ENCODE peak calls at places on chromosomes 12 and 14, in nine cellular contexts. One of them, this sample, is unnamed.

GRCh38 chr12:105931762-105932587 is 206.8 kb downstream of the NUAK1 start:
- DNase-seq in PC-9: no peak
- DNase-seq in hepatocyte: no peak
- DNase-seq in GM23338: no peak
- DNase-seq in GM23248: no peak
- DNase-seq in PC-3: no peak
- DNase-seq in HCT116: no peak
- DNase-seq in SK-N-SH: no peak
- DNase-seq in MM.1S: no peak
- DNase-seq in this sample: no peak

GRCh38 chr12:1590083-1590979 is 4.0 kb downstream of the FBXL14 start:
- DNase-seq in PC-9: peak; percentile 8
- DNase-seq in hepatocyte: no peak
- DNase-seq in GM23338: peak; percentile 93
- DNase-seq in GM23248: peak; percentile 62
- DNase-seq in PC-3: no peak
- DNase-seq in HCT116: no peak
- DNase-seq in SK-N-SH: no peak
- DNase-seq in MM.1S: no peak
- DNase-seq in this sample: no peak

GRCh38 chr12:29437575-29437974 is 56.6 kb upstream of the ERGIC2 start:
- DNase-seq in PC-9: no peak
- DNase-seq in hepatocyte: no peak
- DNase-seq in GM23338: no peak
- DNase-seq in GM23248: no peak
- DNase-seq in PC-3: no peak
- DNase-seq in HCT116: no peak
- DNase-seq in SK-N-SH: no peak
- DNase-seq in MM.1S: no peak
- DNase-seq in this sample: no peak

GRCh38 chr12:90036641-90037040 is 328.0 kb upstream of the ATP2B1 start:
- DNase-seq in PC-9: no peak
- DNase-seq in hepatocyte: no peak
- DNase-seq in GM23338: no peak
- DNase-seq in GM23248: peak; percentile 78
- DNase-seq in PC-3: peak; percentile 81
- DNase-seq in HCT116: no peak
- DNase-seq in SK-N-SH: no peak
- DNase-seq in MM.1S: no peak
- DNase-seq in this sample: no peak

GRCh38 chr12:48445538-48445937 is 26.8 kb upstream of the ANP32D start:
- DNase-seq in PC-9: no peak
- DNase-seq in hepatocyte: no peak
- DNase-seq in GM23338: no peak
- DNase-seq in GM23248: no peak
- DNase-seq in PC-3: no peak
- DNase-seq in HCT116: no peak
- DNase-seq in SK-N-SH: no peak
- DNase-seq in MM.1S: no peak
- DNase-seq in this sample: no peak

GRCh38 chr12:46963977-46964376 is 115.4 kb upstream of the PCED1B start:
- DNase-seq in PC-9: peak; percentile 66
- DNase-seq in hepatocyte: no peak
- DNase-seq in GM23338: no peak
- DNase-seq in GM23248: peak; percentile 49
- DNase-seq in PC-3: peak; percentile 59
- DNase-seq in HCT116: no peak
- DNase-seq in SK-N-SH: no peak
- DNase-seq in MM.1S: no peak
- DNase-seq in this sample: no peak

GRCh38 chr12:481422-481821 is 21.7 kb downstream of the B4GALNT3 start:
- DNase-seq in PC-9: no peak
- DNase-seq in hepatocyte: peak; percentile 44
- DNase-seq in GM23338: no peak
- DNase-seq in GM23248: peak; percentile 75
- DNase-seq in PC-3: no peak
- DNase-seq in HCT116: no peak
- DNase-seq in SK-N-SH: no peak
- DNase-seq in MM.1S: no peak
- DNase-seq in this sample: no peak

GRCh38 chr14:93743270-93744060 is 44.8 kb downstream of the PRIMA1 start:
- DNase-seq in PC-9: no peak
- DNase-seq in hepatocyte: no peak
- DNase-seq in GM23338: no peak
- DNase-seq in GM23248: no peak
- DNase-seq in PC-3: no peak
- DNase-seq in HCT116: no peak
- DNase-seq in SK-N-SH: no peak
- DNase-seq in MM.1S: no peak
- DNase-seq in this sample: no peak

GRCh38 chr14:25042362-25043299 is 7.3 kb downstream of the STXBP6 start:
- DNase-seq in PC-9: no peak
- DNase-seq in hepatocyte: peak; percentile 79
- DNase-seq in GM23338: peak; percentile 80
- DNase-seq in GM23248: peak; percentile 72
- DNase-seq in PC-3: peak; percentile 24
- DNase-seq in HCT116: no peak
- DNase-seq in SK-N-SH: no peak
- DNase-seq in MM.1S: no peak
- DNase-seq in this sample: no peak

GRCh38 chr12:3130053-3130805 is 53.0 kb downstream of the TSPAN9 start:
- DNase-seq in PC-9: no peak
- DNase-seq in hepatocyte: no peak
- DNase-seq in GM23338: no peak
- DNase-seq in GM23248: no peak
- DNase-seq in PC-3: no peak
- DNase-seq in HCT116: no peak
- DNase-seq in SK-N-SH: peak; percentile 6
- DNase-seq in MM.1S: no peak
- DNase-seq in this sample: no peak

GRCh38 chr12:3980504-3981272 is 107.5 kb upstream of the PARP11 start:
- DNase-seq in PC-9: no peak
- DNase-seq in hepatocyte: no peak
- DNase-seq in GM23338: no peak
- DNase-seq in GM23248: no peak
- DNase-seq in PC-3: no peak
- DNase-seq in HCT116: no peak
- DNase-seq in SK-N-SH: no peak
- DNase-seq in MM.1S: no peak
- DNase-seq in this sample: no peak

GRCh38 chr12:22283006-22283506 is 51.5 kb downstream of the ST8SIA1 start:
- DNase-seq in PC-9: peak; percentile 5
- DNase-seq in hepatocyte: no peak
- DNase-seq in GM23338: no peak
- DNase-seq in GM23248: peak; percentile 84
- DNase-seq in PC-3: peak; percentile 63
- DNase-seq in HCT116: no peak
- DNase-seq in SK-N-SH: no peak
- DNase-seq in MM.1S: no peak
- DNase-seq in this sample: no peak

GRCh38 chr14:31947680-31948580 is 129.2 kb upstream of the ARHGAP5 start:
- DNase-seq in PC-9: no peak
- DNase-seq in hepatocyte: peak; percentile 21
- DNase-seq in GM23338: no peak
- DNase-seq in GM23248: no peak
- DNase-seq in PC-3: no peak
- DNase-seq in HCT116: no peak
- DNase-seq in SK-N-SH: no peak
- DNase-seq in MM.1S: no peak
- DNase-seq in this sample: no peak

GRCh38 chr14:88229428-88229827 is 93.6 kb downstream of the KCNK10 start:
- DNase-seq in PC-9: no peak
- DNase-seq in hepatocyte: no peak
- DNase-seq in GM23338: no peak
- DNase-seq in GM23248: peak; percentile 10
- DNase-seq in PC-3: peak; percentile 20
- DNase-seq in HCT116: no peak
- DNase-seq in SK-N-SH: no peak
- DNase-seq in MM.1S: no peak
- DNase-seq in this sample: no peak

GRCh38 chr12:48875944-48876520 is 10.4 kb upstream of the RND1 start:
- DNase-seq in PC-9: no peak
- DNase-seq in hepatocyte: no peak
- DNase-seq in GM23338: no peak
- DNase-seq in GM23248: peak; percentile 40
- DNase-seq in PC-3: no peak
- DNase-seq in HCT116: no peak
- DNase-seq in SK-N-SH: no peak
- DNase-seq in MM.1S: no peak
- DNase-seq in this sample: no peak

GRCh38 chr12:119178544-119179334 is at the start of gene HSPB8:
- DNase-seq in PC-9: peak; percentile 88
- DNase-seq in hepatocyte: peak; percentile 93
- DNase-seq in GM23338: peak; percentile 80
- DNase-seq in GM23248: peak; percentile 94
- DNase-seq in PC-3: peak; percentile 47
- DNase-seq in HCT116: peak; percentile 33
- DNase-seq in SK-N-SH: peak; percentile 83
- DNase-seq in MM.1S: no peak
- DNase-seq in this sample: no peak

GRCh38 chr14:22381751-22382150 is 207.3 kb downstream of the DAD1 start:
- DNase-seq in PC-9: no peak
- DNase-seq in hepatocyte: no peak
- DNase-seq in GM23338: no peak
- DNase-seq in GM23248: no peak
- DNase-seq in PC-3: no peak
- DNase-seq in HCT116: no peak
- DNase-seq in SK-N-SH: no peak
- DNase-seq in MM.1S: no peak
- DNase-seq in this sample: no peak

GRCh38 chr12:32272465-32272864 is 126.9 kb upstream of the FGD4 start:
- DNase-seq in PC-9: no peak
- DNase-seq in hepatocyte: no peak
- DNase-seq in GM23338: no peak
- DNase-seq in GM23248: no peak
- DNase-seq in PC-3: no peak
- DNase-seq in HCT116: no peak
- DNase-seq in SK-N-SH: no peak
- DNase-seq in MM.1S: peak; percentile 71
- DNase-seq in this sample: peak; percentile 68

GRCh38 chr12:45296046-45296586 is 80.2 kb downstream of the ANO6 start:
- DNase-seq in PC-9: no peak
- DNase-seq in hepatocyte: no peak
- DNase-seq in GM23338: no peak
- DNase-seq in GM23248: no peak
- DNase-seq in PC-3: no peak
- DNase-seq in HCT116: no peak
- DNase-seq in SK-N-SH: no peak
- DNase-seq in MM.1S: no peak
- DNase-seq in this sample: no peak

GRCh38 chr12:91205791-91206190 is 23.2 kb upstream of the DCN start:
- DNase-seq in PC-9: no peak
- DNase-seq in hepatocyte: no peak
- DNase-seq in GM23338: no peak
- DNase-seq in GM23248: peak; percentile 48
- DNase-seq in PC-3: peak; percentile 20
- DNase-seq in HCT116: no peak
- DNase-seq in SK-N-SH: no peak
- DNase-seq in MM.1S: no peak
- DNase-seq in this sample: peak; percentile 43

GRCh38 chr14:80464531-80465149 is 253.3 kb upstream of the DIO2 start:
- DNase-seq in PC-9: no peak
- DNase-seq in hepatocyte: peak; percentile 5
- DNase-seq in GM23338: peak; percentile 64
- DNase-seq in GM23248: no peak
- DNase-seq in PC-3: no peak
- DNase-seq in HCT116: no peak
- DNase-seq in SK-N-SH: no peak
- DNase-seq in MM.1S: no peak
- DNase-seq in this sample: no peak
- H3K27me3 ChIP-seq in PC-9: no peaks in the 10 kb centered on the region
- H3K27me3 ChIP-seq in hepatocyte: no peaks in the 10 kb centered on the region
- H3K27me3 ChIP-seq in GM23338: peaks cover 26% of the 10 kb centered on the region
- H3K27me3 ChIP-seq in GM23248: no peaks in the 10 kb centered on the region
- H3K27me3 ChIP-seq in PC-3: no peaks in the 10 kb centered on the region
- H3K27me3 ChIP-seq in HCT116: no peaks in the 10 kb centered on the region
- H3K27me3 ChIP-seq in SK-N-SH: no peaks in the 10 kb centered on the region
- H3K27me3 ChIP-seq in MM.1S: no peaks in the 10 kb centered on the region
- H3K27me3 ChIP-seq in this sample: no peaks in the 10 kb centered on the region

GRCh38 chr14:99478133-99478532 is 2.5 kb downstream of the SETD3 start:
- DNase-seq in PC-9: no peak
- DNase-seq in hepatocyte: no peak
- DNase-seq in GM23338: no peak
- DNase-seq in GM23248: no peak
- DNase-seq in PC-3: no peak
- DNase-seq in HCT116: no peak
- DNase-seq in SK-N-SH: no peak
- DNase-seq in MM.1S: no peak
- DNase-seq in this sample: no peak
- H4K20me1 ChIP-seq in PC-9: peaks cover 17% of the 10 kb centered on the region
- H4K20me1 ChIP-seq in hepatocyte: peaks cover 69% of the 10 kb centered on the region
- H4K20me1 ChIP-seq in GM23338: peaks cover 54% of the 10 kb centered on the region
- H4K20me1 ChIP-seq in GM23248: peaks cover 16% of the 10 kb centered on the region
- H4K20me1 ChIP-seq in PC-3: peaks cover 43% of the 10 kb centered on the region
- H4K20me1 ChIP-seq in HCT116: peaks cover 11% of the 10 kb centered on the region
- H4K20me1 ChIP-seq in SK-N-SH: peaks cover 77% of the 10 kb centered on the region
- H4K20me1 ChIP-seq in MM.1S: no peaks in the 10 kb centered on the region
- H4K20me1 ChIP-seq in this sample: peaks cover 40% of the 10 kb centered on the region

GRCh38 chr14:94987409-94987808 is 169.9 kb downstream of the DICER1 start:
- DNase-seq in PC-9: no peak
- DNase-seq in hepatocyte: no peak
- DNase-seq in GM23338: no peak
- DNase-seq in GM23248: no peak
- DNase-seq in PC-3: no peak
- DNase-seq in HCT116: no peak
- DNase-seq in SK-N-SH: no peak
- DNase-seq in MM.1S: no peak
- DNase-seq in this sample: no peak
- H3K9me2 ChIP-seq in PC-9: no peaks in the 10 kb centered on the region
- H3K9me2 ChIP-seq in hepatocyte: no peaks in the 10 kb centered on the region
- H3K9me2 ChIP-seq in GM23338: no peaks in the 10 kb centered on the region
- H3K9me2 ChIP-seq in GM23248: no peaks in the 10 kb centered on the region
- H3K9me2 ChIP-seq in PC-3: no peaks in the 10 kb centered on the region
- H3K9me2 ChIP-seq in HCT116: no peaks in the 10 kb centered on the region
- H3K9me2 ChIP-seq in SK-N-SH: no peaks in the 10 kb centered on the region
- H3K9me2 ChIP-seq in MM.1S: no peaks in the 10 kb centered on the region
- H3K9me2 ChIP-seq in this sample: no peaks in the 10 kb centered on the region

DNA sequence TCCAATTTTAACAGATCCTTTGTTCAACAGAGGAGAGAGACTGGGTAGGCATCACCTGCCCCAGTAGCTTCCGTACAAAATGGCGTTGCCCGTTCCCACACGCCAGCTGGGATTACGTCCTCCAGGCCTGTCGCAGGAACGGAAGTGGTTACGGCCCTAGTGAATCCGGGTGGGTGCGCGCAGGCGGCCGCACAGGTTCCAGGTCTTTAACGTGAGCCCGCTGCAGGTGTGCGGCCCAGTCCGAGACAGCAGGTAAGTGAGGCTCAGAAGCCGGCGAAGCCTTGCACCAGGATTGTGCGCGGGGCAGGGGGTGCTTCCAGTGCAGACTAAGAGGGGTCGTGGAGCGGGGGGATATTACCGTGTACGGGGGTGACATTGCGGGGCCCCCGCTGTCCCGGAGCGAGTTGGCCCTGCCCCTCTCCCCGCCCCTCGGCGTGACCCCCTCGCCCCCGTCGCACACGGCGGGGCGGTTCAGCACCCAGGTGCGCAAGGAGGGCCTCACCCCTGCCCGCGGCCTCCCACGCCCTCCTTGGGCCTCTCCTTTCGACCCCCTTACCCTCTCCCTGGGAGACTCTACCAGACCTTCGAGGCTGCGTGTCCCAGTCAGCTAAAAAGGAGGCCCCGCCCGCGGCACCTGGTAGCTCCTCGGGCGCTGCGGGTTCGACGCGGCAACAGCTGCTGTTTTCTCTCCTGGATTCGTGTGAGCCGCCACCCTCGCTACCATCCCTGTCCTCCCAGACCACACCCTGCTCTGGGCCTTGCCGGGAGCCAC is at the start of gene EXD2:
- DNase-seq in PC-9: peak; percentile 93
- DNase-seq in hepatocyte: peak; percentile 92
- DNase-seq in GM23338: peak; percentile 97
- DNase-seq in GM23248: peak; percentile 86
- DNase-seq in PC-3: peak; percentile 95
- DNase-seq in HCT116: peak; percentile 91
- DNase-seq in SK-N-SH: peak; percentile 95
- DNase-seq in MM.1S: peak; percentile 87
- DNase-seq in this sample: peak; percentile 97
- H3K27me3 ChIP-seq in PC-9: no peaks in the 10 kb centered on the region
- H3K27me3 ChIP-seq in hepatocyte: no peaks in the 10 kb centered on the region
- H3K27me3 ChIP-seq in GM23338: no peaks in the 10 kb centered on the region
- H3K27me3 ChIP-seq in GM23248: no peaks in the 10 kb centered on the region
- H3K27me3 ChIP-seq in PC-3: no peaks in the 10 kb centered on the region
- H3K27me3 ChIP-seq in HCT116: no peaks in the 10 kb centered on the region
- H3K27me3 ChIP-seq in SK-N-SH: no peaks in the 10 kb centered on the region
- H3K27me3 ChIP-seq in MM.1S: no peaks in the 10 kb centered on the region
- H3K27me3 ChIP-seq in this sample: no peaks in the 10 kb centered on the region